ENCODE peak calls at places on chromosome 7, in eight cellular contexts. B is cardiac fibroblast; P is ecto neural progenitor cell; O is activated T-cell treated with anti-CD3 and anti-CD28 coated beads, Interleukin-2, amount 50 U/mL, for 72 hours; N is osteoblast; J is fibroblast of lung; X is lower lobe of right lung; H is occipital lobe. A is an unnamed sample.

GRCh38 chr7:83876593-83876992 is 227.7 kb upstream of the SEMA3E start:
- DNase-seq in N (peak), H (no peak), P (no peak), J (peak), O (no peak), B (peak), X (no peak), A (no peak)

GRCh38 chr7:43884617-43885016 is 15.3 kb upstream of the MRPS24 start:
- DNase-seq in J (no peak), O (no peak), P (no peak), X (no peak), N (no peak), B (no peak), H (no peak), A (no peak)

GRCh38 chr7:16889851-16890443 is 8.2 kb upstream of the AGR3 start:
- DNase-seq in H (no peak), O (no peak), N (no peak), X (no peak), B (no peak), J (no peak), P (no peak), A (no peak)

GRCh38 chr7:70694909-70695803 is 436.8 kb upstream of the GALNT17 start:
- DNase-seq in P (peak), X (no peak), N (peak), H (no peak), J (peak), O (peak), B (peak), A (no peak)

GRCh38 chr7:138089080-138089901 is 13.0 kb downstream of the AKR1D1 start:
- DNase-seq in N (no peak), O (no peak), H (no peak), P (no peak), J (peak), B (peak), X (no peak), A (no peak)

GRCh38 chr7:5627745-5628547 is 153.5 kb downstream of the RNF216 start:
- DNase-seq in J (no peak), X (no peak), N (peak), O (no peak), H (no peak), B (no peak), P (no peak), A (no peak)

GRCh38 chr7:13496971-13497370 is 492.5 kb downstream of the ETV1 start:
- DNase-seq in O (no peak), B (peak), H (no peak), N (no peak), X (no peak), J (peak), P (no peak), A (no peak)

GRCh38 chr7:30027065-30027456 is 559 bp upstream of the FKBP14 start:
- DNase-seq in B (peak), O (peak), J (peak), X (no peak), N (no peak), P (no peak), H (no peak), A (peak)

GRCh38 chr7:94395141-94396041 is 696 bp downstream of the COL1A2 start:
- DNase-seq in H (no peak), P (peak), O (peak), N (peak), X (no peak), J (peak), B (peak), A (peak)

GRCh38 chr7:1889556-1890181 is 219.6 kb downstream of the ELFN1 start:
- DNase-seq in O (no peak), X (no peak), J (peak), P (no peak), H (no peak), B (peak), N (peak), A (no peak)

GRCh38 chr7:47724335-47724982 is 142.5 kb upstream of the TNS3 start:
- DNase-seq in X (no peak), J (peak), O (no peak), B (peak), N (peak), H (no peak), P (peak), A (no peak)

A was measured in globus pallidus.